ENCODE peak calls at places on chromosomes 6 and 20, in nine cellular contexts. One of them, this sample, is unnamed. For H3K27me3, the result is how much of the 10 kb centered on the place peaks cover.

GRCh38 chr6:125486881-125487280 is 185.1 kb upstream of the HDDC2 start:
- DNase-seq in HCT116: no peak
- DNase-seq in HepG2: no peak
- DNase-seq in SK-N-SH: no peak
- DNase-seq in prostate gland: no peak
- DNase-seq in GM12878: no peak
- DNase-seq in transverse colon: no peak
- DNase-seq in GM23338: no peak
- DNase-seq in spleen: no peak
- DNase-seq in this sample: no peak

GRCh38 chr6:135880066-135880972 is 28.8 kb downstream of the PDE7B start:
- DNase-seq in HCT116: no peak
- DNase-seq in HepG2: no peak
- DNase-seq in SK-N-SH: no peak
- DNase-seq in prostate gland: no peak
- DNase-seq in GM12878: peak
- DNase-seq in transverse colon: peak
- DNase-seq in GM23338: no peak
- DNase-seq in spleen: no peak
- DNase-seq in this sample: no peak

GRCh38 chr20:34776177-34776576 is 49.3 kb downstream of the NCOA6 start:
- DNase-seq in HCT116: no peak
- DNase-seq in HepG2: no peak
- DNase-seq in SK-N-SH: no peak
- DNase-seq in prostate gland: no peak
- DNase-seq in GM12878: no peak
- DNase-seq in transverse colon: no peak
- DNase-seq in GM23338: no peak
- DNase-seq in spleen: no peak
- DNase-seq in this sample: no peak

GRCh38 chr20:9088556-9088955 is 19.7 kb downstream of the PLCB4 start:
- DNase-seq in HCT116: no peak
- DNase-seq in HepG2: no peak
- DNase-seq in SK-N-SH: no peak
- DNase-seq in prostate gland: no peak
- DNase-seq in GM12878: no peak
- DNase-seq in transverse colon: no peak
- DNase-seq in GM23338: no peak
- DNase-seq in spleen: no peak
- DNase-seq in this sample: no peak

GRCh38 chr6:26130581-26131247 is 43.5 kb downstream of the HFE start:
- DNase-seq in HCT116: no peak
- DNase-seq in HepG2: no peak
- DNase-seq in SK-N-SH: no peak
- DNase-seq in prostate gland: no peak
- DNase-seq in GM12878: no peak
- DNase-seq in transverse colon: no peak
- DNase-seq in GM23338: no peak
- DNase-seq in spleen: no peak
- DNase-seq in this sample: no peak

GRCh38 chr20:36466089-36466488 is 75.2 kb upstream of the MYL9 start:
- DNase-seq in HCT116: no peak
- DNase-seq in HepG2: no peak
- DNase-seq in SK-N-SH: no peak
- DNase-seq in prostate gland: no peak
- DNase-seq in GM12878: no peak
- DNase-seq in transverse colon: no peak
- DNase-seq in GM23338: no peak
- DNase-seq in spleen: no peak
- DNase-seq in this sample: no peak

GRCh38 chr6:161109366-161109765 is 117.8 kb downstream of the MAP3K4 start:
- DNase-seq in HCT116: no peak
- DNase-seq in HepG2: no peak
- DNase-seq in SK-N-SH: no peak
- DNase-seq in prostate gland: no peak
- DNase-seq in GM12878: no peak
- DNase-seq in transverse colon: no peak
- DNase-seq in GM23338: no peak
- DNase-seq in spleen: no peak
- DNase-seq in this sample: no peak

GRCh38 chr6:132893772-132894490 is 79.6 kb downstream of the RPS12 start:
- DNase-seq in HCT116: no peak
- DNase-seq in HepG2: no peak
- DNase-seq in SK-N-SH: peak
- DNase-seq in prostate gland: no peak
- DNase-seq in GM12878: no peak
- DNase-seq in transverse colon: no peak
- DNase-seq in GM23338: no peak
- DNase-seq in spleen: no peak
- DNase-seq in this sample: no peak

GRCh38 chr20:4116091-4116490 is 100.7 kb upstream of the RNF24 start:
- DNase-seq in HCT116: no peak
- DNase-seq in HepG2: no peak
- DNase-seq in SK-N-SH: no peak
- DNase-seq in prostate gland: no peak
- DNase-seq in GM12878: no peak
- DNase-seq in transverse colon: no peak
- DNase-seq in GM23338: no peak
- DNase-seq in spleen: no peak
- DNase-seq in this sample: no peak

GRCh38 chr20:5797165-5797564 is 47.0 kb downstream of the SHLD1 start:
- DNase-seq in HCT116: no peak
- DNase-seq in HepG2: no peak
- DNase-seq in SK-N-SH: no peak
- DNase-seq in prostate gland: no peak
- DNase-seq in GM12878: no peak
- DNase-seq in transverse colon: no peak
- DNase-seq in GM23338: no peak
- DNase-seq in spleen: no peak
- DNase-seq in this sample: no peak

GRCh38 chr6:142339969-142340368 is 38.2 kb downstream of the ADGRG6 start:
- DNase-seq in HCT116: no peak
- DNase-seq in HepG2: no peak
- DNase-seq in SK-N-SH: no peak
- DNase-seq in prostate gland: no peak
- DNase-seq in GM12878: no peak
- DNase-seq in transverse colon: no peak
- DNase-seq in GM23338: no peak
- DNase-seq in spleen: no peak
- DNase-seq in this sample: no peak

GRCh38 chr20:23946206-23946605 is 42.4 kb downstream of the GGTLC1 start:
- DNase-seq in HCT116: no peak
- DNase-seq in HepG2: no peak
- DNase-seq in SK-N-SH: no peak
- DNase-seq in prostate gland: no peak
- DNase-seq in GM12878: no peak
- DNase-seq in transverse colon: no peak
- DNase-seq in GM23338: no peak
- DNase-seq in spleen: no peak
- DNase-seq in this sample: no peak

GRCh38 chr6:43405354-43405753 is 22.0 kb upstream of the ABCC10 start:
- DNase-seq in HCT116: no peak
- DNase-seq in HepG2: no peak
- DNase-seq in SK-N-SH: no peak
- DNase-seq in prostate gland: no peak
- DNase-seq in GM12878: no peak
- DNase-seq in transverse colon: no peak
- DNase-seq in GM23338: no peak
- DNase-seq in spleen: no peak
- DNase-seq in this sample: no peak

GRCh38 chr6:63391203-63391970 is 71.6 kb upstream of the LGSN start:
- DNase-seq in HCT116: no peak
- DNase-seq in HepG2: peak
- DNase-seq in SK-N-SH: no peak
- DNase-seq in prostate gland: no peak
- DNase-seq in GM12878: no peak
- DNase-seq in transverse colon: no peak
- DNase-seq in GM23338: no peak
- DNase-seq in spleen: no peak
- DNase-seq in this sample: no peak

GRCh38 chr6:84177253-84177652 is 50.2 kb downstream of the CEP162 start:
- DNase-seq in HCT116: no peak
- DNase-seq in HepG2: no peak
- DNase-seq in SK-N-SH: no peak
- DNase-seq in prostate gland: no peak
- DNase-seq in GM12878: no peak
- DNase-seq in transverse colon: peak
- DNase-seq in GM23338: no peak
- DNase-seq in spleen: no peak
- DNase-seq in this sample: no peak

GRCh38 chr6:27541212-27541931 is 68.5 kb upstream of the ZNF184 start:
- DNase-seq in HCT116: peak
- DNase-seq in HepG2: peak
- DNase-seq in SK-N-SH: no peak
- DNase-seq in prostate gland: no peak
- DNase-seq in GM12878: no peak
- DNase-seq in transverse colon: no peak
- DNase-seq in GM23338: peak
- DNase-seq in spleen: no peak
- DNase-seq in this sample: no peak

GRCh38 chr6:4599924-4600323 is 176.3 kb upstream of the CDYL start:
- DNase-seq in HCT116: peak
- DNase-seq in HepG2: peak
- DNase-seq in SK-N-SH: no peak
- DNase-seq in prostate gland: no peak
- DNase-seq in GM12878: no peak
- DNase-seq in transverse colon: no peak
- DNase-seq in GM23338: no peak
- DNase-seq in spleen: no peak
- DNase-seq in this sample: no peak

GRCh38 chr6:155795173-155795796 is 339.6 kb upstream of the NOX3 start:
- DNase-seq in HCT116: no peak
- DNase-seq in HepG2: no peak
- DNase-seq in SK-N-SH: no peak
- DNase-seq in prostate gland: no peak
- DNase-seq in GM12878: no peak
- DNase-seq in transverse colon: no peak
- DNase-seq in GM23338: no peak
- DNase-seq in spleen: no peak
- DNase-seq in this sample: no peak

GRCh38 chr6:17519120-17519519 is 81.0 kb upstream of the FAM8A1 start:
- DNase-seq in HCT116: no peak
- DNase-seq in HepG2: no peak
- DNase-seq in SK-N-SH: no peak
- DNase-seq in prostate gland: no peak
- DNase-seq in GM12878: no peak
- DNase-seq in transverse colon: no peak
- DNase-seq in GM23338: no peak
- DNase-seq in spleen: no peak
- DNase-seq in this sample: no peak

DNA sequence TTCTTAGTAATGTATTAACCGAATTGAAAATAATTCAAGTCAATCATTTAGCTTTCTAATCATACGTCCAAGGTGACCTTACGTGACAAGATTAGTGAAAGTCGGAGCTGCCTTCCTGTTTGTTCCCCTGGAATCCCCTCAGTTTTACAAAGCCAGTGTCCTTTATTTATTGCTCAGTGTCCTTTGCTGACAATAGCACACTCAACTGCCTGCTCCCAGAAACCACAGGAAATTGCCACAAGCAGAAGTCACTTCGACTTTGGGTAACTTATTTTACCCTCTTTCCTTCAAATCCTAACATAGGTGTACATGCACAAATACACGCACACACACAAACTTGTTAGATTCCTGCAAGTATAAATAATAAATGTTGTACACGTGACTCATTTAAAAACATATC is 1167.7 kb upstream of the ADGRB3 start:
- DNase-seq in HCT116: no peak
- DNase-seq in HepG2: no peak
- DNase-seq in SK-N-SH: no peak
- DNase-seq in prostate gland: no peak
- DNase-seq in GM12878: no peak
- DNase-seq in transverse colon: no peak
- DNase-seq in GM23338: no peak
- DNase-seq in spleen: no peak
- DNase-seq in this sample: no peak
- TF ChIP-seq POLR2AphosphoS5 in HCT116: no peak
- TF ChIP-seq POLR2AphosphoS5 in HepG2: no peak
- TF ChIP-seq POLR2AphosphoS5 in SK-N-SH: no peak
- TF ChIP-seq POLR2AphosphoS5 in prostate gland: no peak
- TF ChIP-seq POLR2AphosphoS5 in GM12878: no peak
- TF ChIP-seq POLR2AphosphoS5 in transverse colon: no peak
- TF ChIP-seq POLR2AphosphoS5 in GM23338: no peak
- TF ChIP-seq POLR2AphosphoS5 in spleen: no peak
- TF ChIP-seq POLR2AphosphoS5 in this sample: no peak

GRCh38 chr6:118203421-118204000 is 296.4 kb downstream of the SLC35F1 start:
- DNase-seq in HCT116: no peak
- DNase-seq in HepG2: no peak
- DNase-seq in SK-N-SH: no peak
- DNase-seq in prostate gland: no peak
- DNase-seq in GM12878: no peak
- DNase-seq in transverse colon: no peak
- DNase-seq in GM23338: no peak
- DNase-seq in spleen: no peak
- DNase-seq in this sample: no peak

GRCh38 chr6:118207947-118208346 is 300.9 kb downstream of the SLC35F1 start:
- DNase-seq in HCT116: no peak
- DNase-seq in HepG2: no peak
- DNase-seq in SK-N-SH: no peak
- DNase-seq in prostate gland: no peak
- DNase-seq in GM12878: no peak
- DNase-seq in transverse colon: no peak
- DNase-seq in GM23338: no peak
- DNase-seq in spleen: no peak
- DNase-seq in this sample: no peak

GRCh38 chr6:118202517-118202916 is 295.5 kb downstream of the SLC35F1 start:
- DNase-seq in HCT116: no peak
- DNase-seq in HepG2: no peak
- DNase-seq in SK-N-SH: no peak
- DNase-seq in prostate gland: no peak
- DNase-seq in GM12878: no peak
- DNase-seq in transverse colon: no peak
- DNase-seq in GM23338: no peak
- DNase-seq in spleen: no peak
- DNase-seq in this sample: no peak

GRCh38 chr6:118206221-118206620 is 299.2 kb downstream of the SLC35F1 start:
- DNase-seq in HCT116: no peak
- DNase-seq in HepG2: no peak
- DNase-seq in SK-N-SH: no peak
- DNase-seq in prostate gland: no peak
- DNase-seq in GM12878: no peak
- DNase-seq in transverse colon: no peak
- DNase-seq in GM23338: no peak
- DNase-seq in spleen: no peak
- DNase-seq in this sample: no peak
- H3K27me3 ChIP-seq in HCT116: under half
- H3K27me3 ChIP-seq in HepG2: under half
- H3K27me3 ChIP-seq in SK-N-SH: under half
- H3K27me3 ChIP-seq in prostate gland: under half
- H3K27me3 ChIP-seq in GM12878: under half
- H3K27me3 ChIP-seq in transverse colon: under half
- H3K27me3 ChIP-seq in GM23338: under half
- H3K27me3 ChIP-seq in spleen: under half
- H3K27me3 ChIP-seq in this sample: under half

GRCh38 chr6:107496041-107496440 is 6.1 kb downstream of the SOBP start:
- DNase-seq in HCT116: no peak
- DNase-seq in HepG2: no peak
- DNase-seq in SK-N-SH: no peak
- DNase-seq in prostate gland: no peak
- DNase-seq in GM12878: no peak
- DNase-seq in transverse colon: no peak
- DNase-seq in GM23338: no peak
- DNase-seq in spleen: no peak
- DNase-seq in this sample: no peak
- H3K27ac ChIP-seq in HCT116: no peak
- H3K27ac ChIP-seq in HepG2: no peak
- H3K27ac ChIP-seq in SK-N-SH: peak
- H3K27ac ChIP-seq in prostate gland: peak
- H3K27ac ChIP-seq in GM12878: no peak
- H3K27ac ChIP-seq in transverse colon: peak
- H3K27ac ChIP-seq in GM23338: no peak
- H3K27ac ChIP-seq in spleen: no peak
- H3K27ac ChIP-seq in this sample: no peak

GRCh38 chr6:7785243-7785941 is 59.5 kb downstream of the BMP6 start:
- DNase-seq in HCT116: no peak
- DNase-seq in HepG2: no peak
- DNase-seq in SK-N-SH: no peak
- DNase-seq in prostate gland: no peak
- DNase-seq in GM12878: no peak
- DNase-seq in transverse colon: no peak
- DNase-seq in GM23338: no peak
- DNase-seq in spleen: no peak
- DNase-seq in this sample: no peak
- TF ChIP-seq POLR2AphosphoS5 in HCT116: no peak
- TF ChIP-seq POLR2AphosphoS5 in HepG2: no peak
- TF ChIP-seq POLR2AphosphoS5 in SK-N-SH: no peak
- TF ChIP-seq POLR2AphosphoS5 in prostate gland: no peak
- TF ChIP-seq POLR2AphosphoS5 in GM12878: no peak
- TF ChIP-seq POLR2AphosphoS5 in transverse colon: peak
- TF ChIP-seq POLR2AphosphoS5 in GM23338: no peak
- TF ChIP-seq POLR2AphosphoS5 in spleen: no peak
- TF ChIP-seq POLR2AphosphoS5 in this sample: no peak